ENCODE peak calls at places on chromosomes 6 and 20, in five cellular contexts. One of them, this sample, is unnamed.

GRCh38 chr6:10404799-10405524 is 9.9 kb downstream of the TFAP2A start:
- DNase-seq in GM23338: peak; percentile 60
- DNase-seq in Panc1: no peak
- DNase-seq in colonic mucosa: no peak
- DNase-seq in left ventricle myocardium inferior: no peak
- DNase-seq in this sample: peak; percentile 63

GRCh38 chr6:43823879-43824740 is 54.1 kb downstream of the VEGFA start:
- DNase-seq in GM23338: no peak
- DNase-seq in Panc1: no peak
- DNase-seq in colonic mucosa: peak; percentile 66
- DNase-seq in left ventricle myocardium inferior: no peak
- DNase-seq in this sample: peak; percentile 76

GRCh38 chr20:38109657-38110524 is 55.2 kb downstream of the TGM2 start:
- DNase-seq in GM23338: no peak
- DNase-seq in Panc1: peak; percentile 90
- DNase-seq in colonic mucosa: peak; percentile 50
- DNase-seq in left ventricle myocardium inferior: peak; percentile 81
- DNase-seq in this sample: no peak

GRCh38 chr20:25271486-25272222 is 23.8 kb downstream of the PYGB start:
- DNase-seq in GM23338: no peak
- DNase-seq in Panc1: no peak
- DNase-seq in colonic mucosa: no peak
- DNase-seq in left ventricle myocardium inferior: peak; percentile 6
- DNase-seq in this sample: peak; percentile 49

GRCh38 chr20:45970646-45971424 is 1.2 kb downstream of the ZNF335 start:
- DNase-seq in GM23338: no peak
- DNase-seq in Panc1: no peak
- DNase-seq in colonic mucosa: no peak
- DNase-seq in left ventricle myocardium inferior: no peak
- DNase-seq in this sample: peak; percentile 76

GRCh38 chr6:149234051-149234962 is 83.2 kb upstream of the TAB2 start:
- DNase-seq in GM23338: no peak
- DNase-seq in Panc1: no peak
- DNase-seq in colonic mucosa: no peak
- DNase-seq in left ventricle myocardium inferior: no peak
- DNase-seq in this sample: no peak

GRCh38 chr6:135722679-135723078 is 128.8 kb upstream of the PDE7B start:
- DNase-seq in GM23338: no peak
- DNase-seq in Panc1: no peak
- DNase-seq in colonic mucosa: no peak
- DNase-seq in left ventricle myocardium inferior: no peak
- DNase-seq in this sample: no peak

GRCh38 chr6:26156105-26156849 is 69.0 kb downstream of the HFE start:
- DNase-seq in GM23338: peak; percentile 80
- DNase-seq in Panc1: peak; percentile 87
- DNase-seq in colonic mucosa: peak; percentile 93
- DNase-seq in left ventricle myocardium inferior: peak; percentile 90
- DNase-seq in this sample: peak; percentile 95

GRCh38 chr6:125945378-125946141 is 11.0 kb upstream of the HINT3 start:
- DNase-seq in GM23338: no peak
- DNase-seq in Panc1: no peak
- DNase-seq in colonic mucosa: no peak
- DNase-seq in left ventricle myocardium inferior: no peak
- DNase-seq in this sample: no peak

GRCh38 chr20:9417665-9418064 is 96.7 kb upstream of the LAMP5 start:
- DNase-seq in GM23338: no peak
- DNase-seq in Panc1: no peak
- DNase-seq in colonic mucosa: no peak
- DNase-seq in left ventricle myocardium inferior: no peak
- DNase-seq in this sample: no peak

GRCh38 chr6:1893470-1894130 is 283.9 kb downstream of the FOXC1 start:
- DNase-seq in GM23338: peak; percentile 69
- DNase-seq in Panc1: no peak
- DNase-seq in colonic mucosa: no peak
- DNase-seq in left ventricle myocardium inferior: no peak
- DNase-seq in this sample: no peak

GRCh38 chr20:22583773-22584629 is at the start of gene FOXA2:
- DNase-seq in GM23338: peak; percentile 82
- DNase-seq in Panc1: no peak
- DNase-seq in colonic mucosa: peak; percentile 82
- DNase-seq in left ventricle myocardium inferior: no peak
- DNase-seq in this sample: peak; percentile 95

GRCh38 chr6:142569676-142570075 is 267.9 kb downstream of the ADGRG6 start:
- DNase-seq in GM23338: peak; percentile 51
- DNase-seq in Panc1: no peak
- DNase-seq in colonic mucosa: no peak
- DNase-seq in left ventricle myocardium inferior: no peak
- DNase-seq in this sample: no peak

GRCh38 chr6:30727920-30728605 is 7.9 kb downstream of the TUBB start:
- DNase-seq in GM23338: no peak
- DNase-seq in Panc1: no peak
- DNase-seq in colonic mucosa: no peak
- DNase-seq in left ventricle myocardium inferior: no peak
- DNase-seq in this sample: no peak

GRCh38 chr6:105105094-105105493 is 74.7 kb downstream of the POPDC3 start:
- DNase-seq in GM23338: no peak
- DNase-seq in Panc1: no peak
- DNase-seq in colonic mucosa: no peak
- DNase-seq in left ventricle myocardium inferior: no peak
- DNase-seq in this sample: no peak

GRCh38 chr6:35972471-35972985 is 51.6 kb upstream of the SRPK1 start:
- DNase-seq in GM23338: peak; percentile 53
- DNase-seq in Panc1: no peak
- DNase-seq in colonic mucosa: no peak
- DNase-seq in left ventricle myocardium inferior: no peak
- DNase-seq in this sample: no peak

GRCh38 chr20:44209691-44210421 is 715 bp downstream of the OSER1 start:
- DNase-seq in GM23338: peak; percentile 64
- DNase-seq in Panc1: no peak
- DNase-seq in colonic mucosa: peak; percentile 68
- DNase-seq in left ventricle myocardium inferior: no peak
- DNase-seq in this sample: no peak

GRCh38 chr6:24574809-24575208 is 71.2 kb downstream of the KIAA0319 start:
- DNase-seq in GM23338: no peak
- DNase-seq in Panc1: no peak
- DNase-seq in colonic mucosa: no peak
- DNase-seq in left ventricle myocardium inferior: no peak
- DNase-seq in this sample: no peak

GRCh38 chr20:5402903-5403531 is 86.3 kb upstream of the PROKR2 start:
- DNase-seq in GM23338: peak; percentile 79
- DNase-seq in Panc1: peak; percentile 24
- DNase-seq in colonic mucosa: peak; percentile 38
- DNase-seq in left ventricle myocardium inferior: no peak
- DNase-seq in this sample: no peak

GRCh38 chr20:37421060-37421639 is 75.2 kb downstream of the SRC start:
- DNase-seq in GM23338: no peak
- DNase-seq in Panc1: no peak
- DNase-seq in colonic mucosa: no peak
- DNase-seq in left ventricle myocardium inferior: no peak
- DNase-seq in this sample: no peak

GRCh38 chr6:166957087-166957804 is 896 bp upstream of the RNASET2 start:
- DNase-seq in GM23338: peak; percentile 52
- DNase-seq in Panc1: no peak
- DNase-seq in colonic mucosa: peak; percentile 76
- DNase-seq in left ventricle myocardium inferior: peak; percentile 66
- DNase-seq in this sample: peak; percentile 88

GRCh38 chr6:163226836-163227485 is 187.6 kb upstream of the QKI start:
- DNase-seq in GM23338: no peak
- DNase-seq in Panc1: no peak
- DNase-seq in colonic mucosa: no peak
- DNase-seq in left ventricle myocardium inferior: no peak
- DNase-seq in this sample: no peak

GRCh38 chr6:148157841-148158240 is 184.8 kb upstream of the SASH1 start:
- DNase-seq in GM23338: no peak
- DNase-seq in Panc1: no peak
- DNase-seq in colonic mucosa: no peak
- DNase-seq in left ventricle myocardium inferior: no peak
- DNase-seq in this sample: no peak

GRCh38 chr6:33160728-33161323 is 31.4 kb downstream of the COL11A2 start:
- DNase-seq in GM23338: peak; percentile 61
- DNase-seq in Panc1: no peak
- DNase-seq in colonic mucosa: peak; percentile 87
- DNase-seq in left ventricle myocardium inferior: no peak
- DNase-seq in this sample: peak; percentile 82

GRCh38 chr20:36541227-36542018 is at the start of gene MYL9:
- DNase-seq in GM23338: peak; percentile 75
- DNase-seq in Panc1: no peak
- DNase-seq in colonic mucosa: peak; percentile 80
- DNase-seq in left ventricle myocardium inferior: peak; percentile 97
- DNase-seq in this sample: peak; percentile 95

GRCh38 chr6:36949636-36950035 is 4.9 kb upstream of the PI16 start:
- DNase-seq in GM23338: no peak
- DNase-seq in Panc1: no peak
- DNase-seq in colonic mucosa: no peak
- DNase-seq in left ventricle myocardium inferior: no peak
- DNase-seq in this sample: no peak

GRCh38 chr6:137258170-137258569 is 39.0 kb upstream of the IFNGR1 start:
- DNase-seq in GM23338: no peak
- DNase-seq in Panc1: no peak
- DNase-seq in colonic mucosa: no peak
- DNase-seq in left ventricle myocardium inferior: no peak
- DNase-seq in this sample: no peak

GRCh38 chr6:80466981-80467380 is 360.5 kb downstream of the BCKDHB start:
- DNase-seq in GM23338: no peak
- DNase-seq in Panc1: no peak
- DNase-seq in colonic mucosa: no peak
- DNase-seq in left ventricle myocardium inferior: no peak
- DNase-seq in this sample: no peak

GRCh38 chr20:19374066-19374615 is 161.7 kb downstream of the SLC24A3 start:
- DNase-seq in GM23338: no peak
- DNase-seq in Panc1: no peak
- DNase-seq in colonic mucosa: no peak
- DNase-seq in left ventricle myocardium inferior: no peak
- DNase-seq in this sample: no peak

GRCh38 chr20:19371112-19371511 is 158.7 kb downstream of the SLC24A3 start:
- DNase-seq in GM23338: no peak
- DNase-seq in Panc1: no peak
- DNase-seq in colonic mucosa: no peak
- DNase-seq in left ventricle myocardium inferior: no peak
- DNase-seq in this sample: no peak

GRCh38 chr20:19376451-19376971 is 164.1 kb downstream of the SLC24A3 start:
- DNase-seq in GM23338: no peak
- DNase-seq in Panc1: no peak
- DNase-seq in colonic mucosa: no peak
- DNase-seq in left ventricle myocardium inferior: peak; percentile 41
- DNase-seq in this sample: no peak

GRCh38 chr20:19378057-19378456 is 165.6 kb downstream of the SLC24A3 start:
- DNase-seq in GM23338: no peak
- DNase-seq in Panc1: no peak
- DNase-seq in colonic mucosa: no peak
- DNase-seq in left ventricle myocardium inferior: no peak
- DNase-seq in this sample: no peak

DNA sequence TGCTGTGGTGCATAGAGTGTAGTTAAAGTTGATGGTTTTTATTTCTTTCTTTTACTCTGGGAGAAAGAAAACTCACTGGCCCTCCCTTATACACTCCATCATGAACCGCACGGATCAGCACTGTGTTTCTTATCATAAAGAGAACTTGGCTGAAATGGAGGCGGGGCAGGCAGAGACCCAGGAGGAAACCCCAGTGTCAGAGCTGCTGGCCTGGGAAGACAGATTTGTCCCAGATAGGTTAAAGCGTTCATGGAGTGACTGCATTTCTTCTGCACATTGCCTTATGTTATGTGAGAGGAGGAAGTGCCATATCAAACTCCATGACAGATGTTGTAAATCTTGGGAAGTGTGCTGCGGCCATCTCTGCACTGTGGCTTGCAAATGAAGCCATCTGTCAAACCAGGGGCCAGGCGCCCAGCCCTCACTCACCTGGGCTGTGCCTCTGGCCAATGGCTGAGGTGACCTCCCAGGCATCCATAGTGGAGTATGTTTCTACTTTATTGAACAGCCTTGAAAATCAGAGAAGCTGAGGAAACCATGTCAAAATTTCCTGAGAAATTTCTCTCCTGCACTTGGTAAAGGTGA is 163.0 kb downstream of the SLC24A3 start:
- DNase-seq in GM23338: no peak
- DNase-seq in Panc1: no peak
- DNase-seq in colonic mucosa: no peak
- DNase-seq in left ventricle myocardium inferior: no peak
- DNase-seq in this sample: no peak
- H3K27me3 ChIP-seq in GM23338: no peaks in the 10 kb centered on the region
- H3K27me3 ChIP-seq in Panc1: peaks cover 2% of the 10 kb centered on the region
- H3K27me3 ChIP-seq in colonic mucosa: no peaks in the 10 kb centered on the region
- H3K27me3 ChIP-seq in left ventricle myocardium inferior: no peaks in the 10 kb centered on the region
- H3K27me3 ChIP-seq in this sample: no peaks in the 10 kb centered on the region

DNA sequence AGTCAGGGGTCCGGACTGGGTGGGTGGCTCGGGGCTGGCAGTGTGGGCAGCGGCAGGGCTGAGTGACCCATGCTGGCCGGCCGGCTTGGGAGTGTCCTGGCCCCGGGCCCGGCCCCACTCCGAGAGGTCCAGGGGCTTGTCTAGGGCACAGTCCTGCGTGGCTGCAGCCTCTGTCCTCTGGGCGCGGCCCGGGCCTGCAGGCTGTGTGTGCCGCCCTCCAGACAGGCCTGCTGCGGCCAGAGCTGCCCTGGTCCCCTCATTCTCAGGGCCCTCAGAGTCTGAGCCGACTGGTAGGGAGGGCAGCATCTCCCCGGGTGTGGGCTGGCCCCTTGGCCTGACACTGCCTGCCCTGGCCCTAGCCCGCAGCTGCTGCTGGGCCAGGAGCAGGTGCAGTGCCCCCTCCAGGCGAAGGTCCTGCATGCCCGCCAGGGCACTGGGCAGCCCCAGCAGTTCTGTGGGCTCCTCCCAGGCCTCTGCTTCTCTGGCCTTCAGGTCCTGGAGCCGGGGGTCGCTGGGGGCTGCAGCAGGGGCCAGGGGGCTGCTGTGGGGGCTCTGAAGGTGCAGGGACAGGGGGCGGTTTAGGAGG is 6.9 kb upstream of the CABLES2 start:
- DNase-seq in GM23338: peak; percentile 58
- DNase-seq in Panc1: no peak
- DNase-seq in colonic mucosa: no peak
- DNase-seq in left ventricle myocardium inferior: no peak
- DNase-seq in this sample: no peak
- TF ChIP-seq CTCF in GM23338: peak; percentile 60
- TF ChIP-seq CTCF in Panc1: peak; percentile 80
- TF ChIP-seq CTCF in colonic mucosa: no peak
- TF ChIP-seq CTCF in left ventricle myocardium inferior: no peak
- TF ChIP-seq CTCF in this sample: no peak

DNA sequence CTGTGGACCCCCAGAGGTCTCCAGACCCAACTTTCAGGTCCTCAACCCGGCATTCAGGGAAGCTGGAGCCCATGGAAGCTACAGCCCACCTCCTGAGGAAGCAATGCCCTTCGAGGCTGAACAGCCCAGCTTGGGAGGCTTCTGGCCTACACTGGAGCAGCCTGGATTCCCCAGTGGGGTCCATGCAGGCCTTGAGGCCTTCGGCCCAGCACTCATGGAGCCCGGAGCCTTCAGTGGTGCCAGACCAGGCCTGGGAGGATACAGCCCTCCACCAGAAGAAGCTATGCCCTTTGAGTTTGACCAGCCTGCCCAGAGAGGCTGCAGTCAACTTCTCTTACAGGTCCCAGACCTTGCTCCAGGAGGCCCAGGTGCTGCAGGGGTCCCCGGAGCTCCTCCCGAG is 950 bp downstream of the GNAS start:
- DNase-seq in GM23338: no peak
- DNase-seq in Panc1: no peak
- DNase-seq in colonic mucosa: no peak
- DNase-seq in left ventricle myocardium inferior: no peak
- DNase-seq in this sample: no peak
- H3K27me3 ChIP-seq in GM23338: peaks cover 67% of the 10 kb centered on the region
- H3K27me3 ChIP-seq in Panc1: peaks cover 4% of the 10 kb centered on the region
- H3K27me3 ChIP-seq in colonic mucosa: peaks cover 40% of the 10 kb centered on the region
- H3K27me3 ChIP-seq in left ventricle myocardium inferior: peaks cover 96% of the 10 kb centered on the region
- H3K27me3 ChIP-seq in this sample: peaks cover 86% of the 10 kb centered on the region

GRCh38 chr20:57094991-57095390 is 171.4 kb downstream of the BMP7 start:
- DNase-seq in GM23338: no peak
- DNase-seq in Panc1: no peak
- DNase-seq in colonic mucosa: no peak
- DNase-seq in left ventricle myocardium inferior: no peak
- DNase-seq in this sample: no peak
- TF ChIP-seq CTCF in GM23338: no peak
- TF ChIP-seq CTCF in Panc1: no peak
- TF ChIP-seq CTCF in colonic mucosa: no peak
- TF ChIP-seq CTCF in left ventricle myocardium inferior: no peak
- TF ChIP-seq CTCF in this sample: no peak

This sample was measured in upper lobe of right lung.